ENCODE peak calls at places on chromosomes 7 and 10, in ten cellular contexts. D is GM12865; W is neuronal stem cell; R is lower lobe of right lung; V is fibroblast of the aortic adventitia; M is right cardiac atrium; H is tibial nerve; S is psoas muscle; C is fibroblast of lung; B is naive thymus-derived CD4-positive, alpha-beta T cell. Z is an unnamed sample.

GRCh38 chr7:112140600-112140999 is 65.6 kb downstream of the DOCK4 start:
- DNase-seq in H (no peak), W (no peak), C (no peak), S (no peak), M (no peak), R (no peak), B (no peak), D (no peak), V (peak), Z (no peak)

GRCh38 chr10:44045020-44045419 is 339.9 kb downstream of the CXCL12 start:
- DNase-seq in S (no peak), M (peak), R (no peak), D (no peak), V (no peak), W (no peak), C (no peak), H (no peak), B (no peak), Z (no peak)

GRCh38 chr10:7563368-7563767 is 103.4 kb downstream of the ITIH5 start:
- DNase-seq in V (peak), C (peak), W (no peak), R (no peak), B (no peak), M (peak), S (no peak), D (no peak), H (no peak), Z (no peak)

GRCh38 chr10:91762878-91763277 is 35.3 kb upstream of the TNKS2 start:
- DNase-seq in B (no peak), C (no peak), R (no peak), V (no peak), M (no peak), D (no peak), H (no peak), S (no peak), W (no peak), Z (no peak)

GRCh38 chr10:14371616-14372015 is 40.9 kb upstream of the FRMD4A start:
- DNase-seq in D (no peak), H (no peak), B (no peak), V (no peak), R (no peak), M (no peak), S (no peak), W (no peak), C (no peak), Z (peak)

GRCh38 chr7:31029251-31029650 is 22.9 kb upstream of the ADCYAP1R1 start:
- DNase-seq in S (no peak), H (no peak), R (no peak), W (no peak), V (no peak), B (no peak), M (no peak), D (no peak), C (no peak), Z (no peak)

GRCh38 chr7:82740246-82740848 is 296.8 kb upstream of the CACNA2D1 start:
- DNase-seq in C (peak), R (no peak), D (peak), H (no peak), W (peak), M (peak), V (peak), S (no peak), B (no peak), Z (no peak)

GRCh38 chr7:22109761-22110160 is 164.1 kb upstream of the CDCA7L start:
- DNase-seq in R (peak), B (no peak), W (no peak), M (peak), H (no peak), S (no peak), C (peak), D (peak), V (peak), Z (no peak)

GRCh38 chr7:158812684-158813083 is 16.6 kb downstream of the ESYT2 start:
- DNase-seq in R (no peak), S (no peak), H (no peak), M (no peak), D (no peak), B (peak), V (no peak), C (no peak), W (no peak), Z (no peak)

GRCh38 chr7:23043441-23043840 is 29.5 kb upstream of the HYCC1 start:
- DNase-seq in C (peak), M (no peak), R (no peak), S (no peak), W (no peak), H (no peak), D (no peak), V (no peak), B (no peak), Z (no peak)

GRCh38 chr7:24318326-24318725 is 34.3 kb downstream of the NPY start:
- DNase-seq in D (peak), V (no peak), R (no peak), H (no peak), W (no peak), S (no peak), M (no peak), B (no peak), C (no peak), Z (no peak)

GRCh38 chr10:21926949-21927348 is 76.6 kb downstream of the DNAJC1 start:
- DNase-seq in S (no peak), R (no peak), C (peak), D (no peak), H (no peak), W (no peak), M (no peak), B (no peak), V (peak), Z (peak)

GRCh38 chr10:84138478-84139125 is 707 bp upstream of the GHITM start:
- DNase-seq in D (no peak), R (peak), V (no peak), C (no peak), M (peak), W (no peak), B (peak), H (no peak), S (no peak), Z (no peak)

GRCh38 chr10:77417806-77418205 is 219.8 kb downstream of the KCNMA1 start:
- DNase-seq in S (no peak), H (no peak), C (no peak), B (no peak), V (no peak), W (no peak), D (no peak), M (peak), R (no peak), Z (no peak)

GRCh38 chr7:159015081-159015893 is 129.4 kb downstream of the VIPR2 start:
- DNase-seq in C (no peak), B (no peak), W (no peak), V (peak), D (no peak), R (peak), S (peak), H (peak), M (peak), Z (no peak)

GRCh38 chr10:33536508-33536907 is 202.0 kb upstream of the NRP1 start:
- DNase-seq in R (no peak), V (no peak), D (no peak), M (no peak), W (no peak), C (no peak), B (no peak), S (no peak), H (no peak), Z (no peak)

GRCh38 chr7:51268859-51269258 is 47.8 kb downstream of the COBL start:
- DNase-seq in S (no peak), W (no peak), H (no peak), R (no peak), V (no peak), D (no peak), M (no peak), B (no peak), C (no peak), Z (no peak)

GRCh38 chr7:37977243-37977642 is 56.8 kb downstream of the EPDR1 start:
- DNase-seq in M (no peak), W (no peak), H (no peak), V (no peak), C (no peak), D (no peak), B (no peak), S (no peak), R (no peak), Z (no peak)

GRCh38 chr7:92061154-92061553 is 73.1 kb downstream of the CYP51A1 start:
- DNase-seq in W (no peak), M (no peak), D (no peak), C (peak), V (no peak), S (no peak), H (no peak), B (no peak), R (no peak), Z (no peak)

GRCh38 chr7:133036290-133036689 is 45.6 kb downstream of the CHCHD3 start:
- DNase-seq in H (no peak), M (no peak), S (no peak), W (no peak), D (no peak), R (no peak), B (no peak), C (no peak), V (no peak), Z (no peak)
- H3K4me3 ChIP-seq in H (no peak), M (no peak), S (no peak), W (no peak), D (no peak), R (no peak), B (no peak), C (no peak), V (no peak), Z (no peak)

GRCh38 chr10:126387931-126388911 is at the start of gene ADAM12:
- DNase-seq in B (no peak), C (peak), W (peak), M (peak), R (no peak), V (peak), S (peak), H (no peak), D (no peak), Z (no peak)
- H3K4me3 ChIP-seq in B (no peak), C (peak), W (peak), M (peak), R (peak), V (peak), S (peak), H (peak), D (no peak), Z (peak)

GRCh38 chr10:4658777-4659176 is 167.2 kb upstream of the AKR1E2 start:
- DNase-seq in C (no peak), M (no peak), V (no peak), W (no peak), R (no peak), H (no peak), S (no peak), B (no peak), D (no peak), Z (no peak)
- H3K4me3 ChIP-seq in C (no peak), M (no peak), V (no peak), W (no peak), R (no peak), H (no peak), S (no peak), B (no peak), D (no peak), Z (no peak)

DNA sequence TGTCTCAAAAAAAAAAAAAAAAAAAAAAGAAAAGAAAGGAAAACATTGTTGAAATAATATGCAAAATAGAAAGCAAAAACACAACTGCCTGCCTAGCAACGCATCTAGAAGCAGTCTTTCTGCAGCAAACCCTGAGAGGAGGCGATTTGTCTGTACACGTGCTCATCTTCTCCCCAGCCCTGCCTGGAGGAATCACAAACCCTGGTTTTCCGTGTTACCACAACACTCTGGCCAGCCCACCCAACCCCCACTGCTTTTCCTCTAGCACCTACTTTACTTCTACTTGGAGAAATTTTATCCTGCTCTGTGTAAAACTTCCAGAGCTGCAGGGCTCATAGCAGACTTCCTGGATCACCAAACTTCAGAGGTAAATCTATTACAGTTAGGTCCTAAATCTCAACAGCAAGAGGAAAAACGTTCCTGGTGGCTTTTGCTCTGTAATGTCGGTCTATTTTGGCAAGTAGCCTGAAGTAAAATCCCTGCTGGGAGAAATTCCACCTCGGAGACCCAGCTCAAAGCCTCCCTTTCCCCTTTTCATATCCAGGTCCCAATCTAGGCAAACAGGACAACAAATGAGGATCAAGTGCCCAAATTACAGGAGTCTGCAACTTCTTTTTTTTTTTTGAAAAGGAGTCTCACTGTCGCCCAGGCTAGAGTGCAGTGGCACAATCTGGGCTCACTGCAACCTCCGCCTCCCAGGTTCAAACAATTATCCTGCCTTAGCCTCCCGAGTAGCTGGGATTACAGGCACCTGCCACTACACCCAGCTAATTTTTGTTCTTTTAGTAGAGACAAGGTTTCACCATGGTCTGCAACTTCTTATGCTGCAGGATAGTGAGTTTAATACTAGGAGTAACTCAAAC is 91.6 kb downstream of the DNMBP start:
- DNase-seq in D (peak), H (no peak), M (peak), W (peak), C (peak), S (peak), V (peak), R (no peak), B (no peak), Z (no peak)
- H3K4me3 ChIP-seq in D (no peak), H (peak), M (peak), W (peak), C (peak), S (peak), V (peak), R (peak), B (no peak), Z (peak)

GRCh38 chr10:70053896-70054641 is 1.4 kb downstream of the MACROH2A2 start:
- DNase-seq in M (peak), W (no peak), V (peak), D (no peak), C (peak), B (no peak), R (no peak), H (no peak), S (no peak), Z (no peak)
- H3K4me3 ChIP-seq in M (peak), W (peak), V (peak), D (peak), C (peak), B (no peak), R (peak), H (peak), S (peak), Z (peak)

GRCh38 chr7:151347200-151347599 is 5.6 kb downstream of the NUB1 start:
- DNase-seq in B (no peak), W (no peak), C (no peak), S (no peak), D (no peak), V (no peak), R (no peak), H (no peak), M (no peak), Z (no peak)
- H3K4me3 ChIP-seq in B (no peak), W (no peak), C (no peak), S (no peak), D (no peak), V (no peak), R (no peak), H (no peak), M (no peak), Z (no peak)

GRCh38 chr7:4151524-4151923 is 530.6 kb upstream of the FOXK1 start:
- DNase-seq in C (no peak), V (no peak), B (no peak), M (no peak), W (no peak), S (no peak), R (no peak), D (no peak), H (no peak), Z (no peak)
- H3K4me3 ChIP-seq in C (no peak), V (no peak), B (no peak), M (no peak), W (no peak), S (no peak), R (no peak), D (no peak), H (no peak), Z (no peak)

GRCh38 chr7:45574521-45575500 is 643 bp downstream of the ADCY1 start:
- DNase-seq in S (peak), D (peak), M (peak), V (peak), R (no peak), C (peak), H (no peak), W (peak), B (no peak), Z (no peak)
- H3K4me3 ChIP-seq in S (peak), D (peak), M (peak), V (peak), R (peak), C (no peak), H (peak), W (peak), B (no peak), Z (peak)

GRCh38 chr10:10798021-10798420 is 219.7 kb upstream of the CELF2 start:
- DNase-seq in C (no peak), M (peak), V (peak), B (no peak), S (no peak), W (peak), D (no peak), R (no peak), H (no peak), Z (no peak)
- H3K4me3 ChIP-seq in C (no peak), M (peak), V (peak), B (no peak), S (peak), W (no peak), D (no peak), R (peak), H (peak), Z (no peak)

DNA sequence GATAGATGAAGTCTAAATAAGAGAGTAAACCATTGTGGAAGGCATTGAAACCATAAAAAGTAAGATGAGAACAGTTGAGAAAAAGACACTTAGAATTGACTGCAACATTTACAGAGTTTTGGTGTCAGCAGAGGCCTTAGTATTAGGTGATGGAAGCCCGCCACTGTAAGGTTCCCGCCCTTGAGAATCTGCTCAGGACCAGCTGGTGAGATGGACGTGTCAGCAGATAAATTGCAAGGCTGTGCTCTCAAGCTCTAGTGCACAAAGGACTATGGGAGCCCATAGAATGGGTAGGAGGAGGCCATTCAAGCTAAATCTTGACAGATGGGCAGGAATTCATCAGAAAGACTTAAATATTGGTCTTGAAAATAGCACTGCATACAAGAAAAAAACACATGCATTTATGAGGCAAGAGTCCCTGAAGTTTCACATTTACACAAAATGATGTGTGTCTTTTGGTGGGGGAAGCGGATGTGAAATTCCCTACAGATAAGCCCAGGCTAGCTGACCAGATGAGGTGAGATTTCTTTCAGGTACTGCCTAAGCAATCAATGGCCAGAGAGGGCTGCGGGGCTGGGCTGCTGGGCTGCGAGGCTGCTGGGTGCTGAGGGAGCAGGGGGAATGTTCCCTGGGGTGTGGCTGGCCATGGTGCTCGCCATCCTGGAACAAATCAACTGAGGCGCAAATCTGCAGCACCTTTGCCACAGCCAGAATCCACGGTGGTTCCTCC is 42.5 kb downstream of the SYPL1 start:
- DNase-seq in B (no peak), R (no peak), C (no peak), M (no peak), H (no peak), D (peak), S (no peak), W (no peak), V (no peak), Z (no peak)
- H3K4me3 ChIP-seq in B (no peak), R (no peak), C (no peak), M (no peak), H (no peak), D (peak), S (no peak), W (no peak), V (no peak), Z (no peak)

Z was measured in skeletal muscle cell.